ENCODE peak calls at places on chromosome 11, in seven cellular contexts. Z is HS-5; V is stimulated activated CD8-positive, alpha-beta memory T cell treated with anti-CD3 and anti-CD28 coated beads, Interleukin-7, amount 100 ng/mL, for 1 hour; O is mesothelial cell of epicardium; D is epithelial cell of esophagus; G is stimulated activated naive CD8-positive, alpha-beta T cell treated with anti-CD3 and anti-CD28 coated beads, Interleukin-15, amount 100 ng/mL, for 72 hours; B is activated B cell treated with CpG ODN at 0.5 μM for 24 hours. Y is an unnamed sample.

GRCh38 chr11:3057069-3057963 is at the start of gene CARS1:
- DNase-seq in G (peak; percentile 90), D (peak; percentile 96), O (peak; percentile 94), Z (peak; percentile 77), B (peak; percentile 88), V (peak; percentile 86), Y (peak; percentile 95)

GRCh38 chr11:88345408-88345807 is 7.9 kb upstream of the CTSC start:
- DNase-seq in G (no peak), O (no peak), D (peak; percentile 63), B (no peak), Z (peak; percentile 35), V (no peak), Y (peak; percentile 46)

GRCh38 chr11:67276821-67277230 is 10.6 kb downstream of the GRK2 start:
- DNase-seq in D (no peak), O (no peak), V (no peak), B (no peak), G (peak; percentile 57), Z (no peak), Y (peak; percentile 53)

GRCh38 chr11:61541568-61541967 is 33.0 kb downstream of the LRRC10B start:
- DNase-seq in G (no peak), V (no peak), O (no peak), D (no peak), B (no peak), Z (peak; percentile 33), Y (peak; percentile 56)

GRCh38 chr11:58787903-58788302 is 56.2 kb upstream of the GLYAT start:
- DNase-seq in B (no peak), V (no peak), G (no peak), Z (peak; percentile 69), D (peak; percentile 93), O (no peak), Y (peak; percentile 82)

GRCh38 chr11:62810748-62811147 is 5.5 kb upstream of the NXF1 start:
- DNase-seq in B (no peak), V (no peak), O (no peak), D (no peak), Z (no peak), G (no peak), Y (no peak)

GRCh38 chr11:120061036-120061760 is 76.7 kb downstream of the TRIM29 start:
- DNase-seq in G (no peak), B (no peak), V (no peak), O (no peak), Z (no peak), D (peak; percentile 20), Y (peak; percentile 44)

GRCh38 chr11:46520971-46521745 is 72.7 kb downstream of the AMBRA1 start:
- DNase-seq in G (no peak), Z (peak; percentile 60), O (no peak), D (peak; percentile 70), V (no peak), B (no peak), Y (peak; percentile 82)

GRCh38 chr11:62930157-62930556 is 9.0 kb upstream of the CHRM1 start:
- DNase-seq in G (no peak), Z (no peak), V (no peak), D (no peak), B (no peak), O (no peak), Y (no peak)

GRCh38 chr11:60563553-60564235 is 48.5 kb downstream of the MS4A13 start:
- DNase-seq in Z (no peak), D (peak; percentile 57), B (no peak), G (no peak), O (no peak), V (no peak), Y (peak; percentile 59)

GRCh38 chr11:69931994-69932910 is 113.0 kb upstream of the FGF3 start:
- DNase-seq in V (no peak), Z (no peak), B (no peak), D (no peak), G (no peak), O (no peak), Y (no peak)

GRCh38 chr11:99419991-99420390 is 399.2 kb downstream of the CNTN5 start:
- DNase-seq in B (no peak), D (peak; percentile 5), Z (peak; percentile 29), V (no peak), G (no peak), O (no peak), Y (peak; percentile 14)

GRCh38 chr11:80146231-80146630 is 705.4 kb upstream of the TENM4 start:
- DNase-seq in G (no peak), D (peak; percentile 56), B (no peak), V (no peak), O (no peak), Z (no peak), Y (peak; percentile 69)

GRCh38 chr11:66113132-66113856 is 43.2 kb downstream of the PACS1 start:
- DNase-seq in Z (peak; percentile 82), G (no peak), O (no peak), V (no peak), D (peak; percentile 91), B (no peak), Y (peak; percentile 91)

GRCh38 chr11:36459046-36459445 is 51.0 kb downstream of the TRAF6 start:
- DNase-seq in Z (no peak), D (no peak), O (no peak), G (no peak), B (no peak), V (no peak), Y (no peak)

GRCh38 chr11:10603721-10604297 is 35.3 kb upstream of the LYVE1 start:
- DNase-seq in G (no peak), B (no peak), D (no peak), O (no peak), V (no peak), Z (no peak), Y (no peak)

GRCh38 chr11:134398644-134399292 is 13.3 kb downstream of the B3GAT1 start:
- DNase-seq in O (no peak), B (no peak), V (no peak), Z (no peak), G (no peak), D (no peak), Y (no peak)

GRCh38 chr11:94774345-94774744 is 6.2 kb downstream of the AMOTL1 start:
- DNase-seq in O (no peak), V (no peak), G (no peak), D (peak; percentile 75), Z (no peak), B (no peak), Y (no peak)